ENCODE peak calls at places on chromosomes 12 and 14, in six cellular contexts. X, T, N, A, Y and I are unnamed samples.
A peak's percentile ranks its signal among the peaks of the same experiment; 100 is the strongest.

GRCh38 chr12:55728185-55728931 is 451 bp downstream of the CD63 start:
- DNase-seq in X (peak; percentile 84), T (no peak), N (peak; percentile 93), A (peak; percentile 59), Y (peak; percentile 84), I (no peak)

GRCh38 chr14:60275932-60276331 is 26.9 kb downstream of the PPM1A start:
- DNase-seq in X (no peak), T (no peak), N (no peak), A (no peak), Y (peak; percentile 50), I (no peak)

GRCh38 chr12:66636771-66637170 is 42.1 kb downstream of the GRIP1 start:
- DNase-seq in X (peak; percentile 15), T (no peak), N (no peak), A (no peak), Y (no peak), I (no peak)

GRCh38 chr12:22656835-22657234 is 31.9 kb downstream of the ETNK1 start:
- DNase-seq in X (no peak), T (no peak), N (no peak), A (no peak), Y (no peak), I (no peak)

GRCh38 chr12:124545508-124546418 is 21.6 kb downstream of the NCOR2 start:
- DNase-seq in X (no peak), T (no peak), N (peak; percentile 70), A (no peak), Y (no peak), I (no peak)

GRCh38 chr14:23399136-23399535 is 8.9 kb downstream of the MYH6 start:
- DNase-seq in X (no peak), T (no peak), N (no peak), A (no peak), Y (no peak), I (no peak)

GRCh38 chr12:54404061-54405004 is 14.7 kb downstream of the ITGA5 start:
- DNase-seq in X (peak; percentile 69), T (peak; percentile 31), N (no peak), A (peak; percentile 73), Y (peak; percentile 76), I (peak; percentile 33)

GRCh38 chr12:16030729-16031128 is 119.6 kb downstream of the DERA start:
- DNase-seq in X (no peak), T (no peak), N (no peak), A (no peak), Y (no peak), I (no peak)

GRCh38 chr14:68282479-68283377 is 463.1 kb downstream of the RAD51B start:
- DNase-seq in X (no peak), T (no peak), N (no peak), A (peak; percentile 75), Y (no peak), I (no peak)

GRCh38 chr14:96108061-96108795 is 69.1 kb downstream of the C14orf132 start:
- DNase-seq in X (no peak), T (no peak), N (no peak), A (no peak), Y (no peak), I (no peak)

DNA sequence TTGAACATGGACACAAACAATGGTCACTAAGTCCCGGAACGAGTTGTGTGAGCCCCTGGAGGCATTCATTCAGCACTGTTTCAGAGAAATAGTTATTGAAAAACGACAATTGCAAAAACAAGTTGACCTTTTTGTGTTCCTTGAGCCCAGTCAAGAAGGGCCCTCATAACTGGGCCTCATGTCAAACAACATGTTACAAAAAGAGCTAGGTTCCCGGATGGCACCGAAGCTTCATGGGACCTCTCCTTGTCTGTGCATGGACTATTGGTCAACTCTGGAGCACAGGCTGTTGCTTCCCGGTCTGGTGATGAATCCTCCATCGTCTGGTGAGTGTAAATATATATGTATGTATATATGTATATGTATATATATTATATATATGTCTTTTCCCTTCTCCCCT is 176.6 kb downstream of the ALG10 start:
- DNase-seq in X (no peak), T (no peak), N (no peak), A (no peak), Y (no peak), I (no peak)
- H3K9me3 ChIP-seq in X (no peaks in the 10 kb centered on the region), T (no peaks in the 10 kb centered on the region), N (no peaks in the 10 kb centered on the region), A (no peaks in the 10 kb centered on the region), Y (no peaks in the 10 kb centered on the region), I (no peaks in the 10 kb centered on the region)

GRCh38 chr12:133120385-133121191 is 9.5 kb downstream of the ZNF891 start:
- DNase-seq in X (no peak), T (no peak), N (no peak), A (no peak), Y (no peak), I (no peak)
- H3K9me3 ChIP-seq in X (peaks cover 83% of the 10 kb centered on the region), T (peaks cover 21% of the 10 kb centered on the region), N (peaks cover 99% of the 10 kb centered on the region), A (peaks cover 88% of the 10 kb centered on the region), Y (peaks cover 21% of the 10 kb centered on the region), I (peaks cover 81% of the 10 kb centered on the region)

GRCh38 chr12:132918680-132919079 is 31.3 kb upstream of the CHFR start:
- DNase-seq in X (no peak), T (no peak), N (no peak), A (no peak), Y (no peak), I (no peak)

GRCh38 chr12:132924356-132924755 is 31.8 kb downstream of the ZNF605 start:
- DNase-seq in X (no peak), T (no peak), N (no peak), A (no peak), Y (no peak), I (no peak)

GRCh38 chr12:132922676-132923075 is 33.4 kb downstream of the ZNF605 start:
- DNase-seq in X (no peak), T (no peak), N (no peak), A (no peak), Y (no peak), I (no peak)

GRCh38 chr12:132923356-132923909 is 32.7 kb downstream of the ZNF605 start:
- DNase-seq in X (no peak), T (no peak), N (no peak), A (no peak), Y (no peak), I (no peak)

GRCh38 chr12:132921685-132922084 is 34.3 kb upstream of the CHFR start:
- DNase-seq in X (no peak), T (peak; percentile 4), N (no peak), A (no peak), Y (no peak), I (no peak)
- H3K9me3 ChIP-seq in X (peaks cover 90% of the 10 kb centered on the region), T (peaks cover 31% of the 10 kb centered on the region), N (peaks cover 92% of the 10 kb centered on the region), A (peaks cover 58% of the 10 kb centered on the region), Y (peaks cover 29% of the 10 kb centered on the region), I (peaks cover 45% of the 10 kb centered on the region)

GRCh38 chr12:34288963-34289345 is 266.7 kb downstream of the ALG10 start:
- DNase-seq in X (no peak), T (no peak), N (no peak), A (no peak), Y (no peak), I (no peak)
- H3K9me3 ChIP-seq in X (peaks cover 29% of the 10 kb centered on the region), T (no peaks in the 10 kb centered on the region), N (no peaks in the 10 kb centered on the region), A (peaks cover 7% of the 10 kb centered on the region), Y (peaks cover 1% of the 10 kb centered on the region), I (no peaks in the 10 kb centered on the region)

DNA sequence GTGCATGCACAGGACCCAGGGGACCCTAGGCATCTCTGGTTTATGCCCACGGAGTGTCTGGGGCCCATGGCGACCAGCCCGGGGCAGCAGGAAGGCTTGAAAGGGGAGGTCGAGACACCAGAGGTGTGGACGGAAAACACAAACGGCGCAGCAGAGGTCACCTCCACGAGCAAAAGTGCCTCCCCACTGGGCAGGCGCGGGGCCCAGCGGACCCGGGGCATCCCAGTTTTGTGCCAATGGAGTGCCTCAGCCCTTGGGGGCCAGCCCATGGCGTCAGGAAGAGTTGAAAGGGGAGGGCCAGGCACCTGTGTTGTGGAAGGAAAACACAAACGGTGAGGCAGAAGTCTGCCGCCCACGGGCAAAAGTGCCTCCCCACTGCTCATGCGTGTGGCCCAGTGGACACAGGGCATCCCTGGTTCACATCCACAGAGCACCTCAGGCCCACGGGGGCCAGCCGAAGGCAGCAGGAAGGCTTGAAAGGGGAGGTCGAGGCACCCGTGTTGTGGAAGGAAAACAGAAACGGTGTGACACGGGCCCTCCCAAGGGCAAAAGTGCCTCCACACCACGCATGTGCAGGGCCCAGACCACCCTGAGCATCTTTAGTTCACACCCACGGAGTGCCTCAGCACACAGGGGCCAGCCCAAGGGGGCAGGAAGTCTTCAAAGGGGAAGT is 378.8 kb downstream of the ALG10 start:
- DNase-seq in X (peak; percentile 3), T (no peak), N (peak; percentile 57), A (no peak), Y (no peak), I (peak; percentile 4)
- H3K9me3 ChIP-seq in X (peaks cover 72% of the 10 kb centered on the region), T (no peaks in the 10 kb centered on the region), N (peaks cover 8% of the 10 kb centered on the region), A (no peaks in the 10 kb centered on the region), Y (no peaks in the 10 kb centered on the region), I (peaks cover 4% of the 10 kb centered on the region)